ENCODE peak calls at places on chromosomes 13 and 19, in seven cellular contexts. One of them, this sample, is unnamed.

GRCh38 chr19:37938379-37938778 is 31.4 kb downstream of the SIPA1L3 start:
- DNase-seq in adrenal gland: no peak
- DNase-seq in GM06990: no peak
- DNase-seq in cardiac fibroblast: no peak
- DNase-seq in neural progenitor cell: no peak
- DNase-seq in OCI-LY7: no peak
- DNase-seq in CD4-positive, alpha-beta T cell: no peak
- DNase-seq in this sample: no peak

GRCh38 chr13:28761586-28761985 is 42.8 kb upstream of the SLC46A3 start:
- DNase-seq in adrenal gland: no peak
- DNase-seq in GM06990: no peak
- DNase-seq in cardiac fibroblast: no peak
- DNase-seq in neural progenitor cell: no peak
- DNase-seq in OCI-LY7: no peak
- DNase-seq in CD4-positive, alpha-beta T cell: no peak
- DNase-seq in this sample: no peak

GRCh38 chr19:44308011-44308410 is 3.2 kb upstream of the ZNF235 start:
- DNase-seq in adrenal gland: no peak
- DNase-seq in GM06990: no peak
- DNase-seq in cardiac fibroblast: no peak
- DNase-seq in neural progenitor cell: no peak
- DNase-seq in OCI-LY7: no peak
- DNase-seq in CD4-positive, alpha-beta T cell: no peak
- DNase-seq in this sample: no peak

GRCh38 chr13:33817513-33817842 is 471 bp upstream of the RFC3 start:
- DNase-seq in adrenal gland: no peak
- DNase-seq in GM06990: no peak
- DNase-seq in cardiac fibroblast: no peak
- DNase-seq in neural progenitor cell: no peak
- DNase-seq in OCI-LY7: no peak
- DNase-seq in CD4-positive, alpha-beta T cell: no peak
- DNase-seq in this sample: no peak

GRCh38 chr13:33868343-33868994 is 50.5 kb downstream of the RFC3 start:
- DNase-seq in adrenal gland: no peak
- DNase-seq in GM06990: no peak
- DNase-seq in cardiac fibroblast: no peak
- DNase-seq in neural progenitor cell: no peak
- DNase-seq in OCI-LY7: no peak
- DNase-seq in CD4-positive, alpha-beta T cell: no peak
- DNase-seq in this sample: no peak

GRCh38 chr13:42821437-42821836 is 40.1 kb downstream of the FAM216B start:
- DNase-seq in adrenal gland: no peak
- DNase-seq in GM06990: no peak
- DNase-seq in cardiac fibroblast: peak; percentile 78
- DNase-seq in neural progenitor cell: no peak
- DNase-seq in OCI-LY7: no peak
- DNase-seq in CD4-positive, alpha-beta T cell: no peak
- DNase-seq in this sample: no peak

GRCh38 chr19:58218899-58219298 is 9.8 kb upstream of the ZNF544 start:
- DNase-seq in adrenal gland: no peak
- DNase-seq in GM06990: no peak
- DNase-seq in cardiac fibroblast: peak; percentile 37
- DNase-seq in neural progenitor cell: peak; percentile 26
- DNase-seq in OCI-LY7: peak; percentile 54
- DNase-seq in CD4-positive, alpha-beta T cell: no peak
- DNase-seq in this sample: no peak

GRCh38 chr19:4730740-4731171 is 7.1 kb upstream of the DPP9 start:
- DNase-seq in adrenal gland: no peak
- DNase-seq in GM06990: no peak
- DNase-seq in cardiac fibroblast: peak; percentile 23
- DNase-seq in neural progenitor cell: no peak
- DNase-seq in OCI-LY7: peak; percentile 45
- DNase-seq in CD4-positive, alpha-beta T cell: peak; percentile 70
- DNase-seq in this sample: no peak

GRCh38 chr19:41866284-41866683 is 6.2 kb downstream of the RPS19 start:
- DNase-seq in adrenal gland: no peak
- DNase-seq in GM06990: no peak
- DNase-seq in cardiac fibroblast: no peak
- DNase-seq in neural progenitor cell: no peak
- DNase-seq in OCI-LY7: no peak
- DNase-seq in CD4-positive, alpha-beta T cell: no peak
- DNase-seq in this sample: no peak

GRCh38 chr13:110274687-110275086 is 32.3 kb downstream of the COL4A1 start:
- DNase-seq in adrenal gland: no peak
- DNase-seq in GM06990: no peak
- DNase-seq in cardiac fibroblast: peak; percentile 32
- DNase-seq in neural progenitor cell: peak; percentile 38
- DNase-seq in OCI-LY7: no peak
- DNase-seq in CD4-positive, alpha-beta T cell: no peak
- DNase-seq in this sample: no peak

GRCh38 chr19:750640-751423 is at the start of gene MISP:
- DNase-seq in adrenal gland: no peak
- DNase-seq in GM06990: no peak
- DNase-seq in cardiac fibroblast: no peak
- DNase-seq in neural progenitor cell: no peak
- DNase-seq in OCI-LY7: no peak
- DNase-seq in CD4-positive, alpha-beta T cell: no peak
- DNase-seq in this sample: no peak

GRCh38 chr13:69108486-69108885 is 999.1 kb upstream of the ATXN8OS start:
- DNase-seq in adrenal gland: no peak
- DNase-seq in GM06990: no peak
- DNase-seq in cardiac fibroblast: no peak
- DNase-seq in neural progenitor cell: no peak
- DNase-seq in OCI-LY7: no peak
- DNase-seq in CD4-positive, alpha-beta T cell: no peak
- DNase-seq in this sample: no peak

GRCh38 chr19:10104665-10105221 is 1.4 kb upstream of the PPAN start:
- DNase-seq in adrenal gland: no peak
- DNase-seq in GM06990: peak; percentile 86
- DNase-seq in cardiac fibroblast: no peak
- DNase-seq in neural progenitor cell: no peak
- DNase-seq in OCI-LY7: peak; percentile 74
- DNase-seq in CD4-positive, alpha-beta T cell: no peak
- DNase-seq in this sample: peak; percentile 85

GRCh38 chr19:24073807-24074206 is 13.2 kb upstream of the ZNF254 start:
- DNase-seq in adrenal gland: no peak
- DNase-seq in GM06990: no peak
- DNase-seq in cardiac fibroblast: no peak
- DNase-seq in neural progenitor cell: no peak
- DNase-seq in OCI-LY7: no peak
- DNase-seq in CD4-positive, alpha-beta T cell: no peak
- DNase-seq in this sample: no peak

GRCh38 chr13:85170372-85170771 is 628.8 kb downstream of the SLITRK6 start:
- DNase-seq in adrenal gland: no peak
- DNase-seq in GM06990: no peak
- DNase-seq in cardiac fibroblast: no peak
- DNase-seq in neural progenitor cell: no peak
- DNase-seq in OCI-LY7: no peak
- DNase-seq in CD4-positive, alpha-beta T cell: no peak
- DNase-seq in this sample: no peak

GRCh38 chr19:13537454-13537853 is 31.2 kb upstream of the CACNA1A start:
- DNase-seq in adrenal gland: no peak
- DNase-seq in GM06990: no peak
- DNase-seq in cardiac fibroblast: no peak
- DNase-seq in neural progenitor cell: peak; percentile 44
- DNase-seq in OCI-LY7: no peak
- DNase-seq in CD4-positive, alpha-beta T cell: no peak
- DNase-seq in this sample: no peak

GRCh38 chr19:1206063-1206732 is 620 bp downstream of the STK11 start:
- DNase-seq in adrenal gland: peak; percentile 41
- DNase-seq in GM06990: peak; percentile 34
- DNase-seq in cardiac fibroblast: no peak
- DNase-seq in neural progenitor cell: peak; percentile 50
- DNase-seq in OCI-LY7: no peak
- DNase-seq in CD4-positive, alpha-beta T cell: no peak
- DNase-seq in this sample: no peak

GRCh38 chr19:46714523-46715106 is 2.3 kb downstream of the PRKD2 start:
- DNase-seq in adrenal gland: no peak
- DNase-seq in GM06990: peak; percentile 65
- DNase-seq in cardiac fibroblast: no peak
- DNase-seq in neural progenitor cell: no peak
- DNase-seq in OCI-LY7: peak; percentile 87
- DNase-seq in CD4-positive, alpha-beta T cell: peak; percentile 77
- DNase-seq in this sample: peak; percentile 90

GRCh38 chr19:4814625-4815425 is 16.7 kb downstream of the TICAM1 start:
- DNase-seq in adrenal gland: no peak
- DNase-seq in GM06990: no peak
- DNase-seq in cardiac fibroblast: no peak
- DNase-seq in neural progenitor cell: no peak
- DNase-seq in OCI-LY7: no peak
- DNase-seq in CD4-positive, alpha-beta T cell: no peak
- DNase-seq in this sample: no peak

GRCh38 chr13:32895296-32895695 is 120.9 kb upstream of the KL start:
- DNase-seq in adrenal gland: no peak
- DNase-seq in GM06990: no peak
- DNase-seq in cardiac fibroblast: no peak
- DNase-seq in neural progenitor cell: no peak
- DNase-seq in OCI-LY7: no peak
- DNase-seq in CD4-positive, alpha-beta T cell: no peak
- DNase-seq in this sample: no peak

GRCh38 chr19:29530549-29531457 is 5.0 kb downstream of the VSTM2B start:
- DNase-seq in adrenal gland: no peak
- DNase-seq in GM06990: no peak
- DNase-seq in cardiac fibroblast: no peak
- DNase-seq in neural progenitor cell: peak; percentile 54
- DNase-seq in OCI-LY7: no peak
- DNase-seq in CD4-positive, alpha-beta T cell: peak; percentile 20
- DNase-seq in this sample: no peak

GRCh38 chr13:95535243-95535642 is 17.3 kb upstream of the CLDN10 start:
- DNase-seq in adrenal gland: no peak
- DNase-seq in GM06990: no peak
- DNase-seq in cardiac fibroblast: peak; percentile 21
- DNase-seq in neural progenitor cell: no peak
- DNase-seq in OCI-LY7: no peak
- DNase-seq in CD4-positive, alpha-beta T cell: no peak
- DNase-seq in this sample: no peak

GRCh38 chr19:33110201-33110910 is 21.6 kb upstream of the WDR88 start:
- DNase-seq in adrenal gland: no peak
- DNase-seq in GM06990: no peak
- DNase-seq in cardiac fibroblast: peak; percentile 48
- DNase-seq in neural progenitor cell: no peak
- DNase-seq in OCI-LY7: no peak
- DNase-seq in CD4-positive, alpha-beta T cell: no peak
- DNase-seq in this sample: no peak

GRCh38 chr19:45528149-45528743 is 21.0 kb downstream of the VASP start:
- DNase-seq in adrenal gland: peak; percentile 79
- DNase-seq in GM06990: no peak
- DNase-seq in cardiac fibroblast: peak; percentile 25
- DNase-seq in neural progenitor cell: peak; percentile 73
- DNase-seq in OCI-LY7: no peak
- DNase-seq in CD4-positive, alpha-beta T cell: no peak
- DNase-seq in this sample: no peak

GRCh38 chr13:87827479-87827878 is 156.3 kb downstream of the SLITRK5 start:
- DNase-seq in adrenal gland: no peak
- DNase-seq in GM06990: no peak
- DNase-seq in cardiac fibroblast: no peak
- DNase-seq in neural progenitor cell: no peak
- DNase-seq in OCI-LY7: no peak
- DNase-seq in CD4-positive, alpha-beta T cell: no peak
- DNase-seq in this sample: no peak

GRCh38 chr19:19955208-19955607 is 54.5 kb downstream of the ZNF93 start:
- DNase-seq in adrenal gland: no peak
- DNase-seq in GM06990: no peak
- DNase-seq in cardiac fibroblast: no peak
- DNase-seq in neural progenitor cell: no peak
- DNase-seq in OCI-LY7: no peak
- DNase-seq in CD4-positive, alpha-beta T cell: no peak
- DNase-seq in this sample: no peak

GRCh38 chr19:17200408-17201079 is 14.6 kb upstream of the USE1 start:
- DNase-seq in adrenal gland: no peak
- DNase-seq in GM06990: no peak
- DNase-seq in cardiac fibroblast: no peak
- DNase-seq in neural progenitor cell: no peak
- DNase-seq in OCI-LY7: no peak
- DNase-seq in CD4-positive, alpha-beta T cell: no peak
- DNase-seq in this sample: no peak

GRCh38 chr13:88979465-88980180 is 1308.5 kb downstream of the SLITRK5 start:
- DNase-seq in adrenal gland: no peak
- DNase-seq in GM06990: no peak
- DNase-seq in cardiac fibroblast: peak; percentile 29
- DNase-seq in neural progenitor cell: no peak
- DNase-seq in OCI-LY7: no peak
- DNase-seq in CD4-positive, alpha-beta T cell: no peak
- DNase-seq in this sample: no peak
- TF ChIP-seq CTCF in adrenal gland: no peak
- TF ChIP-seq CTCF in GM06990: no peak
- TF ChIP-seq CTCF in cardiac fibroblast: no peak
- TF ChIP-seq CTCF in neural progenitor cell: no peak
- TF ChIP-seq CTCF in OCI-LY7: peak; percentile 8
- TF ChIP-seq CTCF in CD4-positive, alpha-beta T cell: no peak
- TF ChIP-seq CTCF in this sample: peak; percentile 60

GRCh38 chr19:50324331-50324730 is 4.8 kb downstream of the KCNC3 start:
- DNase-seq in adrenal gland: no peak
- DNase-seq in GM06990: no peak
- DNase-seq in cardiac fibroblast: no peak
- DNase-seq in neural progenitor cell: no peak
- DNase-seq in OCI-LY7: no peak
- DNase-seq in CD4-positive, alpha-beta T cell: no peak
- DNase-seq in this sample: peak; percentile 17
- TF ChIP-seq CTCF in adrenal gland: no peak
- TF ChIP-seq CTCF in GM06990: no peak
- TF ChIP-seq CTCF in cardiac fibroblast: no peak
- TF ChIP-seq CTCF in neural progenitor cell: no peak
- TF ChIP-seq CTCF in OCI-LY7: no peak
- TF ChIP-seq CTCF in CD4-positive, alpha-beta T cell: no peak
- TF ChIP-seq CTCF in this sample: no peak

DNA sequence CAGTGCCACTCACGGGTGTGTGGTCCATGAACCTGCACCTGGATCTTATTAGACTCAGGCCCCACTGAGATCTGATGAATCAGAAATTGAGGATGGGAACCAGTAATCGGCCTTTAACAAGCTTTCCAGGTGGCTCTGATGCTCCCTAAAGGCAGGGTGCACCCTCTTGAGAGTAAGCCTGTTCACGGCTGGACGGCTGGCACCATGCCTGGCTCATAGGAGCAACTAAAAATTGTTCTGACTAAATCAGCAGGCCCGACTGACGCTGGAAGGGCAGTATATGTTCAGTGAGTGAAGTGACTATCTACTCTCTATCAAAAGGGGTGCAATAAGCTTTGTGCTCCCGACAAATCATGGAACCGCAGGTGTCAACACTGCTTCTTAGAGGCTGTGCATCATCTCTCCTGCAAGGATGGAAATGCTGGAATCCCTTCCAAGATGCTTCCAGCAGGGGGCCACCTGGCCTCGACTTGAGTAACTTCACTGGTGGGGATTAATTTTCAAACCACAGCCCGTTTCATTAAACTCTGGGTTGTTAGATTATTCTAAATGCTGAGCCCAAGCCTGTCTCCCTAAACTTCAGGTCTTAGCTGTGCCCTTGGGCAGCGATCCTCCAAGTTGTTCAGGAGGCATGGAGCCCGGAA is 28.4 kb downstream of the TMTC4 start:
- DNase-seq in adrenal gland: no peak
- DNase-seq in GM06990: no peak
- DNase-seq in cardiac fibroblast: peak; percentile 54
- DNase-seq in neural progenitor cell: peak; percentile 59
- DNase-seq in OCI-LY7: no peak
- DNase-seq in CD4-positive, alpha-beta T cell: no peak
- DNase-seq in this sample: no peak
- TF ChIP-seq CTCF in adrenal gland: peak; percentile 22
- TF ChIP-seq CTCF in GM06990: peak; percentile 21
- TF ChIP-seq CTCF in cardiac fibroblast: peak; percentile 63
- TF ChIP-seq CTCF in neural progenitor cell: peak; percentile 52
- TF ChIP-seq CTCF in OCI-LY7: peak; percentile 34
- TF ChIP-seq CTCF in CD4-positive, alpha-beta T cell: peak; percentile 7
- TF ChIP-seq CTCF in this sample: no peak

GRCh38 chr13:47455581-47455980 is 545.5 kb downstream of the SUCLA2 start:
- DNase-seq in adrenal gland: no peak
- DNase-seq in GM06990: no peak
- DNase-seq in cardiac fibroblast: no peak
- DNase-seq in neural progenitor cell: no peak
- DNase-seq in OCI-LY7: no peak
- DNase-seq in CD4-positive, alpha-beta T cell: no peak
- DNase-seq in this sample: no peak
- TF ChIP-seq CTCF in adrenal gland: no peak
- TF ChIP-seq CTCF in GM06990: peak; percentile 28
- TF ChIP-seq CTCF in cardiac fibroblast: peak; percentile 11
- TF ChIP-seq CTCF in neural progenitor cell: peak; percentile 35
- TF ChIP-seq CTCF in OCI-LY7: peak; percentile 38
- TF ChIP-seq CTCF in CD4-positive, alpha-beta T cell: no peak
- TF ChIP-seq CTCF in this sample: peak; percentile 2

This sample was measured in GM13977.